ENCODE peak calls at places on chromosomes 2 and 18, in ten cellular contexts. X is stomach; R is ELF-1; E is cardiac fibroblast; A is IMR-90; K is Daoy; I is activated CD4-positive, alpha-beta T cell treated with anti-CD3 and anti-CD28 coated beads, Interleukin-2, amount 50 U/mL, for 4 hours; J is COR-L47; W is amniotic epithelial cell; O is M059J. F is an unnamed sample.

GRCh38 chr2:24400207-24400907 is 40.0 kb upstream of the ITSN2 start:
- DNase-seq in J (peak), X (no peak), O (no peak), R (no peak), A (no peak), K (no peak), I (no peak), W (no peak), E (no peak), F (no peak)

GRCh38 chr2:219249203-219249980 is 3.7 kb upstream of the TUBA4B start:
- DNase-seq in K (peak), A (peak), X (peak), I (no peak), J (peak), O (peak), E (peak), R (peak), W (peak), F (no peak)

GRCh38 chr2:151927501-151928221 is 99.4 kb upstream of the ARL5A start:
- DNase-seq in R (no peak), E (no peak), K (no peak), X (no peak), J (no peak), I (no peak), W (no peak), O (no peak), A (no peak), F (no peak)

GRCh38 chr2:240884221-240884620 is 11.7 kb downstream of the MAB21L4 start:
- DNase-seq in E (no peak), J (no peak), K (no peak), X (no peak), O (no peak), I (no peak), R (no peak), A (no peak), W (no peak), F (no peak)

GRCh38 chr2:159968282-159968900 is 94.0 kb downstream of the PLA2R1 start:
- DNase-seq in X (no peak), W (peak), J (peak), O (peak), R (peak), E (peak), A (peak), I (no peak), K (peak), F (no peak)

GRCh38 chr2:21452263-21452662 is 328.5 kb downstream of the TDRD15 start:
- DNase-seq in X (no peak), R (no peak), I (no peak), E (no peak), O (no peak), J (no peak), A (no peak), W (no peak), K (no peak), F (no peak)

GRCh38 chr2:26018184-26018716 is 15.6 kb upstream of the RAB10 start:
- DNase-seq in A (peak), X (peak), O (peak), W (peak), E (peak), K (peak), R (peak), I (peak), J (peak), F (peak)

GRCh38 chr2:45675130-45675812 is 23.8 kb downstream of the PRKCE start:
- DNase-seq in E (peak), O (no peak), A (no peak), I (no peak), K (no peak), X (peak), J (peak), W (peak), R (no peak), F (no peak)

GRCh38 chr2:71665168-71666093 is 212.1 kb downstream of the DYSF start:
- DNase-seq in X (no peak), K (no peak), A (no peak), W (no peak), J (no peak), O (no peak), I (no peak), E (no peak), R (no peak), F (peak)

GRCh38 chr2:236972491-236973379 is 113.0 kb upstream of the COPS8 start:
- DNase-seq in A (peak), O (peak), X (no peak), J (no peak), R (peak), I (no peak), W (peak), K (peak), E (peak), F (no peak)

GRCh38 chr2:57516740-57517340 is 529.8 kb upstream of the VRK2 start:
- DNase-seq in R (no peak), X (no peak), I (no peak), J (peak), O (peak), E (peak), A (peak), K (no peak), W (peak), F (no peak)

GRCh38 chr2:3628241-3628679 is 29.7 kb upstream of the ALLC start:
- DNase-seq in O (no peak), I (no peak), J (no peak), X (peak), W (no peak), E (no peak), K (no peak), A (no peak), R (no peak), F (peak)

GRCh38 chr2:164896226-164896625 is 54.6 kb upstream of the COBLL1 start:
- DNase-seq in O (no peak), K (no peak), J (no peak), X (no peak), E (peak), I (no peak), W (peak), A (peak), R (no peak), F (no peak)

GRCh38 chr2:57908736-57909161 is 137.9 kb upstream of the VRK2 start:
- DNase-seq in J (no peak), X (no peak), R (no peak), I (no peak), O (peak), K (no peak), A (no peak), W (no peak), E (no peak), F (no peak)

GRCh38 chr2:127185720-127186119 is 34.4 kb downstream of the CYP27C1 start:
- DNase-seq in K (no peak), E (no peak), I (no peak), A (no peak), X (peak), R (no peak), J (no peak), O (no peak), W (no peak), F (no peak)

GRCh38 chr2:104620840-104621239 is 233.1 kb upstream of the POU3F3 start:
- DNase-seq in I (no peak), W (no peak), X (no peak), R (no peak), A (no peak), O (no peak), J (no peak), E (no peak), K (no peak), F (no peak)

GRCh38 chr2:233256048-233256447 is 4.6 kb downstream of the ATG16L1 start:
- DNase-seq in W (no peak), R (no peak), I (no peak), E (no peak), J (no peak), O (no peak), A (no peak), K (no peak), X (no peak), F (no peak)

GRCh38 chr18:77096936-77097886 is 35.4 kb downstream of the MBP start:
- DNase-seq in A (no peak), E (no peak), J (peak), K (no peak), O (no peak), X (no peak), R (peak), W (no peak), I (no peak), F (no peak)

GRCh38 chr2:128584296-128584900 is 265.7 kb upstream of the HS6ST1 start:
- DNase-seq in O (no peak), R (no peak), K (no peak), A (peak), W (peak), J (no peak), E (peak), X (no peak), I (no peak), F (no peak)

GRCh38 chr2:128378231-128379020 is 59.8 kb upstream of the HS6ST1 start:
- DNase-seq in O (no peak), E (no peak), K (no peak), W (no peak), I (no peak), A (no peak), R (no peak), X (peak), J (no peak), F (no peak)

GRCh38 chr2:27973592-27973991 is 83.1 kb downstream of the BABAM2 start:
- DNase-seq in W (peak), X (no peak), O (peak), J (no peak), R (no peak), A (peak), E (no peak), K (peak), I (no peak), F (no peak)

GRCh38 chr2:165193178-165193777 is 10.6 kb downstream of the SCN3A start:
- DNase-seq in E (no peak), I (no peak), W (no peak), X (no peak), O (no peak), A (no peak), K (no peak), J (peak), R (no peak), F (no peak)

GRCh38 chr18:56575819-56576663 is 62.4 kb downstream of the TXNL1 start:
- DNase-seq in J (peak), X (no peak), A (peak), O (peak), R (no peak), W (peak), E (peak), I (no peak), K (peak), F (no peak)

GRCh38 chr2:64259301-64259700 is 115.1 kb upstream of the PELI1 start:
- DNase-seq in W (no peak), X (no peak), K (no peak), O (peak), R (no peak), I (no peak), A (no peak), J (peak), E (peak), F (no peak)

GRCh38 chr2:235006461-235006860 is 54.6 kb downstream of the SH3BP4 start:
- DNase-seq in E (no peak), X (no peak), A (no peak), R (no peak), J (no peak), O (no peak), I (no peak), W (no peak), K (no peak), F (no peak)

GRCh38 chr2:113080134-113080533 is 12.4 kb downstream of the IL1F10 start:
- DNase-seq in W (peak), X (peak), J (peak), K (peak), R (peak), O (peak), E (peak), I (peak), A (no peak), F (no peak)

GRCh38 chr2:33452545-33452944 is 23.9 kb upstream of the RASGRP3 start:
- DNase-seq in O (no peak), J (no peak), X (no peak), R (no peak), I (no peak), W (no peak), A (no peak), K (no peak), E (no peak), F (no peak)

GRCh38 chr2:203718087-203718486 is 11.6 kb downstream of the CD28 start:
- DNase-seq in R (no peak), X (no peak), K (peak), I (peak), O (peak), A (peak), W (no peak), E (peak), J (no peak), F (no peak)

GRCh38 chr2:179338681-179339080 is 74.0 kb upstream of the SESTD1 start:
- DNase-seq in I (no peak), O (peak), J (no peak), R (no peak), K (no peak), E (peak), W (peak), A (peak), X (no peak), F (no peak)

GRCh38 chr18:22155584-22155983 is 13.8 kb upstream of the GATA6 start:
- DNase-seq in A (no peak), K (no peak), O (no peak), E (no peak), X (no peak), R (no peak), W (no peak), J (no peak), I (no peak), F (no peak)

GRCh38 chr18:13889661-13890060 is 25.7 kb downstream of the MC2R start:
- DNase-seq in R (no peak), A (no peak), X (no peak), J (no peak), E (peak), K (peak), I (no peak), W (no peak), O (peak), F (no peak)

GRCh38 chr18:37408676-37409305 is 156.8 kb downstream of the CELF4 start:
- DNase-seq in E (no peak), O (peak), K (no peak), W (no peak), X (no peak), A (no peak), I (no peak), J (no peak), R (no peak), F (no peak)

GRCh38 chr2:120227111-120227991 is 4.2 kb upstream of the TMEM185B start:
- DNase-seq in K (no peak), W (no peak), R (no peak), E (no peak), J (no peak), I (peak), X (no peak), O (peak), A (no peak), F (no peak)

GRCh38 chr18:58608216-58608615 is 20.7 kb downstream of the ALPK2 start:
- DNase-seq in X (no peak), J (no peak), O (no peak), K (no peak), A (no peak), R (no peak), I (no peak), W (no peak), E (no peak), F (no peak)

GRCh38 chr2:28420717-28421116 is 28.1 kb downstream of the FOSL2 start:
- DNase-seq in E (no peak), I (no peak), J (no peak), A (no peak), W (no peak), O (no peak), X (no peak), K (no peak), R (no peak), F (no peak)

GRCh38 chr18:10526211-10526949 is 553 bp downstream of the NAPG start:
- DNase-seq in A (peak), J (peak), E (peak), X (peak), R (peak), O (peak), W (peak), K (peak), I (peak), F (no peak)